ENCODE peak calls at places on chromosomes 11 and 22, in ten cellular contexts. I is Kasumi-1; X is WTC11; Z is cardiac muscle cell; N is effector memory CD8-positive, alpha-beta T cell; F is EL; U is GM12865; L is stimulated activated naive CD8-positive, alpha-beta T cell treated with anti-CD3 and anti-CD28 coated beads, Interleukin-15, Interleukin-2, amounts not matched to agents 100 U/mL and 50 U/mL, for 24 hours; B is naive thymus-derived CD4-positive, alpha-beta T cell; Y is T-helper 17 cell. A is an unnamed sample.

GRCh38 chr11:118340437-118340836 is 2.1 kb downstream of the CD3D start:
- DNase-seq in I (no peak), N (no peak), L (no peak), F (no peak), U (no peak), B (no peak), Y (no peak), Z (no peak), X (no peak), A (no peak)

GRCh38 chr11:70550456-70551195 is 152.3 kb downstream of the CTTN start:
- DNase-seq in Z (no peak), N (no peak), I (no peak), F (no peak), U (no peak), X (no peak), L (no peak), B (no peak), Y (no peak), A (no peak)

GRCh38 chr11:67345247-67345948 is 7.9 kb downstream of the POLD4 start:
- DNase-seq in Y (no peak), L (no peak), U (peak; percentile 50), F (no peak), B (peak; percentile 34), N (no peak), Z (no peak), I (no peak), X (no peak), A (no peak)

GRCh38 chr11:73152086-73152853 is 10.2 kb upstream of the FCHSD2 start:
- DNase-seq in Z (no peak), F (no peak), B (no peak), Y (no peak), N (no peak), L (no peak), I (no peak), U (peak; percentile 74), X (no peak), A (no peak)

GRCh38 chr22:38609371-38609770 is 39.4 kb upstream of the DMC1 start:
- DNase-seq in B (no peak), Z (no peak), U (no peak), I (no peak), N (no peak), Y (no peak), X (no peak), F (no peak), L (no peak), A (no peak)

GRCh38 chr22:17381237-17381913 is 12.1 kb downstream of the CECR2 start:
- DNase-seq in F (no peak), Y (no peak), B (no peak), I (no peak), X (no peak), N (no peak), U (no peak), Z (peak; percentile 49), L (no peak), A (no peak)

GRCh38 chr22:42172385-42173172 is 42.0 kb upstream of the CYP2D6 start:
- DNase-seq in X (no peak), Y (no peak), N (no peak), Z (peak; percentile 47), B (no peak), F (peak; percentile 67), L (no peak), U (peak; percentile 29), I (no peak), A (no peak)

GRCh38 chr11:122661182-122661945 is 5.8 kb downstream of the UBASH3B start:
- DNase-seq in F (peak; percentile 94), U (no peak), N (no peak), Z (no peak), X (no peak), L (no peak), I (no peak), B (no peak), Y (no peak), A (no peak)

GRCh38 chr11:77669848-77670511 is 32.4 kb upstream of the CLNS1A start:
- DNase-seq in F (peak; percentile 18), Z (peak; percentile 18), B (no peak), N (no peak), X (no peak), L (no peak), Y (no peak), U (no peak), I (no peak), A (no peak)

GRCh38 chr22:21791635-21792625 is 56.3 kb upstream of the YPEL1 start:
- DNase-seq in N (no peak), U (peak; percentile 71), Y (no peak), X (no peak), I (no peak), B (no peak), L (peak; percentile 51), Z (peak; percentile 50), F (peak; percentile 19), A (no peak)

GRCh38 chr22:49983148-49984042 is 22.8 kb downstream of the PIM3 start:
- DNase-seq in Z (peak; percentile 46), X (peak; percentile 66), L (no peak), U (no peak), Y (no peak), I (no peak), F (no peak), N (peak; percentile 46), B (no peak), A (no peak)

GRCh38 chr11:12692238-12693074 is 18.2 kb downstream of the TEAD1 start:
- DNase-seq in B (no peak), U (no peak), Y (no peak), F (peak; percentile 95), I (no peak), N (no peak), L (no peak), X (no peak), Z (peak; percentile 97), A (no peak)

GRCh38 chr11:76626921-76627391 is 43.6 kb downstream of the LRRC32 start:
- DNase-seq in I (peak; percentile 47), N (peak; percentile 23), B (no peak), X (no peak), U (peak; percentile 93), Y (no peak), L (peak; percentile 89), Z (peak; percentile 63), F (peak; percentile 76), A (peak; percentile 1)

GRCh38 chr11:77418155-77418980 is 55.5 kb downstream of the PAK1 start:
- DNase-seq in N (no peak), Y (no peak), F (no peak), B (no peak), I (peak; percentile 47), X (no peak), U (peak; percentile 64), L (no peak), Z (no peak), A (no peak)

GRCh38 chr22:43750751-43751150 is 61.4 kb downstream of the EFCAB6 start:
- DNase-seq in Z (no peak), I (no peak), Y (no peak), B (no peak), L (no peak), N (no peak), X (no peak), F (no peak), U (peak; percentile 8), A (no peak)

GRCh38 chr11:118084247-118084646 is 2.5 kb downstream of the SMIM35 start:
- DNase-seq in U (no peak), B (no peak), Y (no peak), Z (peak; percentile 42), I (peak; percentile 99), X (no peak), N (no peak), L (no peak), F (no peak), A (no peak)

GRCh38 chr11:26201411-26201810 is 130.5 kb upstream of the ANO3 start:
- DNase-seq in N (no peak), U (no peak), Y (no peak), X (no peak), B (no peak), L (no peak), F (peak; percentile 28), I (no peak), Z (no peak), A (no peak)

GRCh38 chr11:62565100-62565802 is 8.4 kb downstream of the EEF1G start:
- DNase-seq in Z (no peak), Y (no peak), F (no peak), L (no peak), U (no peak), N (no peak), I (no peak), X (no peak), B (no peak), A (no peak)

GRCh38 chr22:41910599-41911291 is 4.1 kb downstream of the SHISA8 start:
- DNase-seq in Y (no peak), U (no peak), I (peak; percentile 7), L (no peak), F (peak; percentile 44), X (no peak), Z (peak; percentile 33), B (peak; percentile 41), N (no peak), A (peak; percentile 21)

GRCh38 chr11:65355776-65356393 is 1.3 kb downstream of the TIGD3 start:
- DNase-seq in Y (no peak), I (no peak), L (no peak), U (no peak), X (peak; percentile 42), N (peak; percentile 12), F (peak; percentile 36), Z (peak; percentile 46), B (no peak), A (peak; percentile 33)

GRCh38 chr11:20303451-20303965 is 60.0 kb upstream of the HTATIP2 start:
- DNase-seq in N (no peak), B (no peak), L (no peak), F (no peak), I (no peak), Y (no peak), X (no peak), U (no peak), Z (no peak), A (no peak)

GRCh38 chr11:68076371-68077042 is 37.7 kb downstream of the TCIRG1 start:
- DNase-seq in N (no peak), Y (no peak), B (no peak), L (no peak), U (peak; percentile 11), Z (no peak), I (no peak), F (no peak), X (no peak), A (peak; percentile 28)

GRCh38 chr11:108733479-108734116 is 68.7 kb downstream of the DDX10 start:
- DNase-seq in N (peak; percentile 6), X (no peak), F (peak; percentile 77), Y (no peak), I (peak; percentile 30), L (peak; percentile 30), Z (peak; percentile 59), U (peak; percentile 91), B (no peak), A (no peak)

GRCh38 chr22:43592470-43592869 is 180.7 kb downstream of the MPPED1 start:
- DNase-seq in U (no peak), Z (peak; percentile 3), Y (no peak), B (no peak), F (no peak), I (no peak), N (no peak), X (peak; percentile 68), L (no peak), A (peak; percentile 50)